ENCODE peak calls at places on chromosomes 12 and 14, in seven cellular contexts. G, U, R, K, C, M and I are unnamed samples.

GRCh38 chr12:75437564-75437963 is 43.0 kb upstream of the GLIPR1 start:
- DNase-seq in G (no peak), U (no peak), R (no peak), K (no peak), C (no peak), M (no peak), I (no peak)

GRCh38 chr14:101193845-101194355 is 290.4 kb upstream of the RTL1 start:
- DNase-seq in G (no peak), U (no peak), R (peak), K (no peak), C (no peak), M (no peak), I (no peak)

GRCh38 chr14:61460853-61461611 is 139.7 kb downstream of the PRKCH start:
- DNase-seq in G (no peak), U (no peak), R (no peak), K (peak), C (no peak), M (no peak), I (no peak)

GRCh38 chr12:63764481-63764880 is 15.2 kb upstream of the RXYLT1 start:
- DNase-seq in G (no peak), U (no peak), R (no peak), K (no peak), C (no peak), M (no peak), I (no peak)

GRCh38 chr12:97109441-97109840 is 202.4 kb downstream of the NEDD1 start:
- DNase-seq in G (no peak), U (no peak), R (no peak), K (no peak), C (no peak), M (no peak), I (no peak)

GRCh38 chr12:54217309-54217661 is 28.5 kb upstream of the SMUG1 start:
- DNase-seq in G (no peak), U (no peak), R (no peak), K (no peak), C (no peak), M (no peak), I (no peak)

GRCh38 chr12:41552507-41553047 is 364.5 kb downstream of the PDZRN4 start:
- DNase-seq in G (no peak), U (no peak), R (no peak), K (no peak), C (no peak), M (no peak), I (peak)

GRCh38 chr12:32877670-32878459 is 18.7 kb downstream of the PKP2 start:
- DNase-seq in G (peak), U (no peak), R (no peak), K (no peak), C (no peak), M (peak), I (no peak)

GRCh38 chr12:2858334-2858733 is 1.5 kb upstream of the TEX52 start:
- DNase-seq in G (no peak), U (no peak), R (no peak), K (no peak), C (no peak), M (no peak), I (no peak)

GRCh38 chr12:12528361-12529092 is 34.1 kb downstream of the DUSP16 start:
- DNase-seq in G (no peak), U (no peak), R (no peak), K (no peak), C (no peak), M (no peak), I (no peak)

GRCh38 chr12:25819713-25820112 is 138.8 kb upstream of the RASSF8 start:
- DNase-seq in G (no peak), U (no peak), R (no peak), K (no peak), C (no peak), M (no peak), I (no peak)

GRCh38 chr14:57086271-57087162 is 182.2 kb downstream of the EXOC5 start:
- DNase-seq in G (no peak), U (no peak), R (no peak), K (no peak), C (no peak), M (no peak), I (no peak)

GRCh38 chr12:68086019-68086603 is 73.4 kb downstream of the IFNG start:
- DNase-seq in G (no peak), U (no peak), R (no peak), K (no peak), C (no peak), M (no peak), I (no peak)

GRCh38 chr14:53432378-53432802 is 279.3 kb upstream of the DDHD1 start:
- DNase-seq in G (no peak), U (no peak), R (no peak), K (no peak), C (peak), M (peak), I (no peak)

GRCh38 chr14:61700104-61700886 is 5.0 kb downstream of the HIF1A start:
- DNase-seq in G (no peak), U (no peak), R (no peak), K (no peak), C (no peak), M (no peak), I (no peak)

GRCh38 chr12:76549131-76549530 is 10.4 kb downstream of the OSBPL8 start:
- DNase-seq in G (no peak), U (no peak), R (no peak), K (no peak), C (no peak), M (no peak), I (no peak)

GRCh38 chr14:23306412-23307145 is at the start of gene BCL2L2:
- DNase-seq in G (peak), U (no peak), R (peak), K (peak), C (peak), M (peak), I (peak)

GRCh38 chr12:81992461-81992860 is 233.3 kb upstream of the PPFIA2 start:
- DNase-seq in G (no peak), U (no peak), R (no peak), K (no peak), C (peak), M (no peak), I (no peak)

GRCh38 chr12:48199784-48200198 is 3.3 kb downstream of the OR10AD1 start:
- DNase-seq in G (no peak), U (no peak), R (peak), K (peak), C (peak), M (peak), I (no peak)

GRCh38 chr12:54662028-54662427 is 13.9 kb upstream of the DCD start:
- DNase-seq in G (no peak), U (no peak), R (no peak), K (no peak), C (no peak), M (no peak), I (no peak)

GRCh38 chr12:23099604-23100003 is 474.6 kb downstream of the ETNK1 start:
- DNase-seq in G (no peak), U (no peak), R (no peak), K (no peak), C (no peak), M (no peak), I (no peak)

GRCh38 chr14:94372021-94372605 is 16.3 kb downstream of the SERPINA1 start:
- DNase-seq in G (no peak), U (no peak), R (no peak), K (no peak), C (no peak), M (no peak), I (no peak)

GRCh38 chr12:15714256-15714655 is 74.9 kb downstream of the EPS8 start:
- DNase-seq in G (no peak), U (no peak), R (no peak), K (no peak), C (no peak), M (peak), I (no peak)

GRCh38 chr12:14273911-14274306 is 91.6 kb upstream of the ATF7IP start:
- DNase-seq in G (no peak), U (no peak), R (no peak), K (no peak), C (no peak), M (no peak), I (no peak)

GRCh38 chr14:103391048-103391447 is 5.8 kb downstream of the MARK3 start:
- DNase-seq in G (no peak), U (no peak), R (no peak), K (no peak), C (peak), M (peak), I (peak)

GRCh38 chr14:67267929-67268328 is 26.7 kb downstream of the PALS1 start:
- DNase-seq in G (no peak), U (no peak), R (no peak), K (no peak), C (no peak), M (no peak), I (no peak)

GRCh38 chr14:67270354-67270753 is 29.1 kb downstream of the PALS1 start:
- DNase-seq in G (no peak), U (no peak), R (no peak), K (no peak), C (no peak), M (no peak), I (no peak)

GRCh38 chr14:67269338-67270060 is 28.3 kb downstream of the PALS1 start:
- DNase-seq in G (no peak), U (peak), R (no peak), K (no peak), C (peak), M (no peak), I (no peak)

GRCh38 chr14:67270933-67271332 is 29.7 kb downstream of the PALS1 start:
- DNase-seq in G (no peak), U (no peak), R (no peak), K (no peak), C (no peak), M (no peak), I (no peak)

GRCh38 chr14:67268456-67269115 is 27.4 kb downstream of the PALS1 start:
- DNase-seq in G (no peak), U (no peak), R (no peak), K (no peak), C (peak), M (no peak), I (no peak)
- H3K4me3 ChIP-seq in G (peak), U (no peak), R (peak), K (no peak), C (no peak), M (no peak), I (no peak)

GRCh38 chr14:38012056-38012455 is 195.6 kb upstream of the SSTR1 start:
- DNase-seq in G (no peak), U (no peak), R (no peak), K (no peak), C (no peak), M (no peak), I (no peak)

DNA sequence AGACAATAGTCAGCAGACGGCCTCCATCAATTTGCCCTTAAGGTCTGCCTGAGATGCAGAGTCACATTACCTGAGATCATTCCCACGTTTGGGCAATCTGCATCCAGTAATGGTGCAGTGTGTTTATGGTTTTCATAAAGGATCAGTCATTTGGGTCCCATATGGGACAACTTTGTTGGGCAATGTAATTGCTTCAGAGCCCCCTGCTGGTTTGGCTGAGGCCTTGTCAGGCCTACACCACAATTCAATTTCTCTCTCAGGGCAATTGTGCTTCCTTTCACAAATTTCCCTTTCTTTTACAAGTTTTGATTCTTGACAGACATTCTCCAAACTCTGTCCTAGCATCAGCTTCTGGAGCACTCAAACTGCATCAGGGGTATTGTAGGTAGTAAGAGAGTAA is 191.2 kb upstream of the SSTR1 start:
- DNase-seq in G (no peak), U (no peak), R (no peak), K (no peak), C (no peak), M (no peak), I (no peak)
- TF ChIP-seq CTCF in G (no peak), U (no peak), R (no peak), K (no peak), C (peak), M (no peak), I (peak)

DNA sequence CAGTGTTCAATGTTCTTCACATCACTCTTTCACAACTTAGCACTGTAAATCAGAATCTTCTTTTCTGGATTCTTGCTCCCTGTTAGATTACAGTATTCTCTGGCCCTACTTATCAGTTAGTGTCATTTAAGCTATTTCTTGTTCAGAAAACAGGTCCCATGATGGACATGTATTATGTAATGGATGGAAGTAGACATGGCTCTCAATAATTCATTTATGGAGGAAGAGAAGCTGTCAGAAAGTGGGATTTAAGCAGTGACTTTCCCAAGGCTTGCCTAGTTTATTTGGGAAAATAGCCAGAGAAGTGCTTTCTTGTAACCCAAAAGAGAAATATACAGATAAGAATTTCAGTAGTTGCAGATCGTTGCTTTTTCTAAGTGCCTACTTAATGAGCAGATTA is 1.6 kb downstream of the ERC1 start:
- DNase-seq in G (no peak), U (no peak), R (no peak), K (no peak), C (no peak), M (no peak), I (no peak)
- H3K4me3 ChIP-seq in G (no peak), U (no peak), R (no peak), K (no peak), C (no peak), M (no peak), I (no peak)

GRCh38 chr14:32588448-32589320 is 259.6 kb downstream of the AKAP6 start:
- DNase-seq in G (no peak), U (no peak), R (no peak), K (no peak), C (peak), M (no peak), I (no peak)
- TF ChIP-seq CTCF in G (peak), U (peak), R (no peak), K (no peak), C (peak), M (no peak), I (peak)